ENCODE peak calls at places on chromosome 2, in eight cellular contexts. One of them, this sample, is unnamed. For H3K36me3, the result is how much of the 10 kb centered on the place peaks cover.

GRCh38 chr2:164664070-164664469 is 42.8 kb upstream of the GRB14 start:
- DNase-seq in right atrium auricular region: no peak
- DNase-seq in Peyer's patch: no peak
- DNase-seq in prostate gland: no peak
- DNase-seq in right lobe of liver: no peak
- DNase-seq in left ventricle myocardium inferior: no peak
- DNase-seq in keratinocyte: no peak
- DNase-seq in esophagus squamous epithelium: no peak
- DNase-seq in this sample: no peak

GRCh38 chr2:74835831-74836674 is 2.1 kb downstream of the HK2 start:
- DNase-seq in Peyer's patch: peak
- DNase-seq in right lobe of liver: no peak
- DNase-seq in keratinocyte: peak
- DNase-seq in left ventricle myocardium inferior: no peak
- DNase-seq in prostate gland: no peak
- DNase-seq in esophagus squamous epithelium: no peak
- DNase-seq in right atrium auricular region: no peak
- DNase-seq in this sample: peak

GRCh38 chr2:205197468-205198129 is 484.7 kb upstream of the NRP2 start:
- DNase-seq in left ventricle myocardium inferior: no peak
- DNase-seq in right atrium auricular region: no peak
- DNase-seq in right lobe of liver: no peak
- DNase-seq in prostate gland: no peak
- DNase-seq in esophagus squamous epithelium: no peak
- DNase-seq in keratinocyte: no peak
- DNase-seq in Peyer's patch: no peak
- DNase-seq in this sample: no peak

GRCh38 chr2:70861774-70862644 is 26.4 kb upstream of the CD207 start:
- DNase-seq in right atrium auricular region: peak
- DNase-seq in right lobe of liver: peak
- DNase-seq in esophagus squamous epithelium: no peak
- DNase-seq in keratinocyte: peak
- DNase-seq in left ventricle myocardium inferior: peak
- DNase-seq in prostate gland: peak
- DNase-seq in Peyer's patch: peak
- DNase-seq in this sample: peak

GRCh38 chr2:29848566-29849310 is 72.6 kb downstream of the ALK start:
- DNase-seq in prostate gland: no peak
- DNase-seq in right lobe of liver: no peak
- DNase-seq in right atrium auricular region: no peak
- DNase-seq in esophagus squamous epithelium: no peak
- DNase-seq in keratinocyte: no peak
- DNase-seq in left ventricle myocardium inferior: no peak
- DNase-seq in Peyer's patch: no peak
- DNase-seq in this sample: no peak

GRCh38 chr2:224162122-224162521 is 123.0 kb upstream of the SERPINE2 start:
- DNase-seq in right atrium auricular region: no peak
- DNase-seq in left ventricle myocardium inferior: no peak
- DNase-seq in esophagus squamous epithelium: no peak
- DNase-seq in Peyer's patch: no peak
- DNase-seq in prostate gland: no peak
- DNase-seq in right lobe of liver: no peak
- DNase-seq in keratinocyte: no peak
- DNase-seq in this sample: no peak

GRCh38 chr2:233912799-233913423 is 4.3 kb upstream of the TRPM8 start:
- DNase-seq in left ventricle myocardium inferior: no peak
- DNase-seq in esophagus squamous epithelium: no peak
- DNase-seq in prostate gland: no peak
- DNase-seq in right lobe of liver: peak
- DNase-seq in right atrium auricular region: no peak
- DNase-seq in keratinocyte: no peak
- DNase-seq in Peyer's patch: peak
- DNase-seq in this sample: no peak

GRCh38 chr2:108189316-108189715 is 50.5 kb upstream of the SULT1C3 start:
- DNase-seq in prostate gland: no peak
- DNase-seq in right lobe of liver: no peak
- DNase-seq in esophagus squamous epithelium: no peak
- DNase-seq in Peyer's patch: no peak
- DNase-seq in keratinocyte: no peak
- DNase-seq in right atrium auricular region: no peak
- DNase-seq in left ventricle myocardium inferior: no peak
- DNase-seq in this sample: no peak

GRCh38 chr2:231646471-231646870 is 53.8 kb downstream of the TEX44 start:
- DNase-seq in right atrium auricular region: no peak
- DNase-seq in Peyer's patch: no peak
- DNase-seq in esophagus squamous epithelium: no peak
- DNase-seq in left ventricle myocardium inferior: no peak
- DNase-seq in right lobe of liver: no peak
- DNase-seq in prostate gland: no peak
- DNase-seq in keratinocyte: no peak
- DNase-seq in this sample: no peak

GRCh38 chr2:24111407-24111861 is 11.7 kb downstream of the PFN4 start:
- DNase-seq in left ventricle myocardium inferior: no peak
- DNase-seq in esophagus squamous epithelium: no peak
- DNase-seq in keratinocyte: no peak
- DNase-seq in prostate gland: no peak
- DNase-seq in right lobe of liver: no peak
- DNase-seq in right atrium auricular region: no peak
- DNase-seq in Peyer's patch: no peak
- DNase-seq in this sample: no peak

GRCh38 chr2:201698588-201699226 is at the start of gene MPP4:
- DNase-seq in right atrium auricular region: no peak
- DNase-seq in right lobe of liver: no peak
- DNase-seq in keratinocyte: no peak
- DNase-seq in prostate gland: no peak
- DNase-seq in left ventricle myocardium inferior: no peak
- DNase-seq in esophagus squamous epithelium: no peak
- DNase-seq in Peyer's patch: no peak
- DNase-seq in this sample: peak

GRCh38 chr2:152558174-152559091 is 158.8 kb downstream of the PRPF40A start:
- DNase-seq in Peyer's patch: no peak
- DNase-seq in right lobe of liver: no peak
- DNase-seq in left ventricle myocardium inferior: no peak
- DNase-seq in keratinocyte: no peak
- DNase-seq in esophagus squamous epithelium: no peak
- DNase-seq in right atrium auricular region: no peak
- DNase-seq in prostate gland: no peak
- DNase-seq in this sample: no peak

GRCh38 chr2:96245609-96246390 is 20.0 kb downstream of the TMEM127 start:
- DNase-seq in right lobe of liver: no peak
- DNase-seq in left ventricle myocardium inferior: no peak
- DNase-seq in keratinocyte: no peak
- DNase-seq in prostate gland: no peak
- DNase-seq in right atrium auricular region: no peak
- DNase-seq in Peyer's patch: peak
- DNase-seq in esophagus squamous epithelium: no peak
- DNase-seq in this sample: no peak

GRCh38 chr2:121099329-121100318 is 185.4 kb downstream of the TFCP2L1 start:
- DNase-seq in right lobe of liver: no peak
- DNase-seq in prostate gland: no peak
- DNase-seq in Peyer's patch: no peak
- DNase-seq in esophagus squamous epithelium: no peak
- DNase-seq in keratinocyte: no peak
- DNase-seq in right atrium auricular region: no peak
- DNase-seq in left ventricle myocardium inferior: peak
- DNase-seq in this sample: peak

GRCh38 chr2:98134138-98134537 is 47.2 kb downstream of the VWA3B start:
- DNase-seq in right atrium auricular region: no peak
- DNase-seq in left ventricle myocardium inferior: peak
- DNase-seq in esophagus squamous epithelium: no peak
- DNase-seq in prostate gland: no peak
- DNase-seq in right lobe of liver: no peak
- DNase-seq in keratinocyte: no peak
- DNase-seq in Peyer's patch: peak
- DNase-seq in this sample: no peak

GRCh38 chr2:236303935-236304334 is 39.7 kb upstream of the ASB18 start:
- DNase-seq in right lobe of liver: no peak
- DNase-seq in keratinocyte: no peak
- DNase-seq in right atrium auricular region: no peak
- DNase-seq in Peyer's patch: no peak
- DNase-seq in esophagus squamous epithelium: no peak
- DNase-seq in left ventricle myocardium inferior: no peak
- DNase-seq in prostate gland: no peak
- DNase-seq in this sample: no peak

GRCh38 chr2:177670791-177671528 is 278.4 kb downstream of the AGPS start:
- DNase-seq in prostate gland: no peak
- DNase-seq in right lobe of liver: no peak
- DNase-seq in left ventricle myocardium inferior: no peak
- DNase-seq in Peyer's patch: no peak
- DNase-seq in keratinocyte: no peak
- DNase-seq in right atrium auricular region: no peak
- DNase-seq in esophagus squamous epithelium: no peak
- DNase-seq in this sample: no peak

GRCh38 chr2:7730449-7730848 is 813.2 kb downstream of the RNF144A start:
- DNase-seq in esophagus squamous epithelium: no peak
- DNase-seq in prostate gland: no peak
- DNase-seq in right atrium auricular region: no peak
- DNase-seq in right lobe of liver: no peak
- DNase-seq in left ventricle myocardium inferior: no peak
- DNase-seq in Peyer's patch: peak
- DNase-seq in keratinocyte: no peak
- DNase-seq in this sample: no peak

GRCh38 chr2:13607139-13607538 is 890.4 kb downstream of the TRIB2 start:
- DNase-seq in left ventricle myocardium inferior: no peak
- DNase-seq in esophagus squamous epithelium: no peak
- DNase-seq in keratinocyte: no peak
- DNase-seq in right lobe of liver: no peak
- DNase-seq in prostate gland: no peak
- DNase-seq in right atrium auricular region: no peak
- DNase-seq in Peyer's patch: no peak
- DNase-seq in this sample: no peak

GRCh38 chr2:217573565-217573964 is 429.2 kb downstream of the TNS1 start:
- DNase-seq in right lobe of liver: no peak
- DNase-seq in right atrium auricular region: no peak
- DNase-seq in keratinocyte: no peak
- DNase-seq in prostate gland: no peak
- DNase-seq in esophagus squamous epithelium: no peak
- DNase-seq in Peyer's patch: no peak
- DNase-seq in left ventricle myocardium inferior: no peak
- DNase-seq in this sample: no peak

GRCh38 chr2:60818272-60818671 is 62.2 kb downstream of the PAPOLG start:
- DNase-seq in prostate gland: no peak
- DNase-seq in Peyer's patch: no peak
- DNase-seq in keratinocyte: no peak
- DNase-seq in esophagus squamous epithelium: no peak
- DNase-seq in right lobe of liver: no peak
- DNase-seq in right atrium auricular region: peak
- DNase-seq in left ventricle myocardium inferior: no peak
- DNase-seq in this sample: no peak

DNA sequence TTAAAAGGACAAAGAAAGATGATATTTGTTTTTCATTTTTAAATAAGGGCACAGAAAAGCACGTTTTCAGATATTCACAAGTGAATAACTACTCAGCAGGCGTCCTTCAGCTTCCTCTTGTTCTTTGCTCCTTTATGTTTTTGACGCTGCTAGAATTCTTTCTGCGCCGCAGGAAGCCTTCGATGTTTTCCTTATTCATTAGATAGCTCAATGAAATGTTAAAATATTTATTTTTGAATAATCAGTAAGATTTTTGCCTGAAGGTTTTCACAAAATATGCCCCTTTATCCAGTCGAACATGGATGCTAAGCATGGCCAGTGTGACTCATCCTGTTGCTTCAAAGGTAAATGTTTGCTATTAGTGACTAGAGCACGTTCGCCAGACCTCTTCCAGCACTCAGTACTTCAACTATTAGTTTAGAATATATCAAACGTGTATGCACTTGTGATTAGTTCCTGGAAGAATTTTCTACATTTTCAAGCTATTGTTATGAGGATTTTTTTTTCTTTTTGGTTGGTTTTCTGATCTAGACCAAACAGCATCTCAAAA is 7.6 kb upstream of the MEIS1 start:
- DNase-seq in right atrium auricular region: no peak
- DNase-seq in left ventricle myocardium inferior: no peak
- DNase-seq in right lobe of liver: no peak
- DNase-seq in prostate gland: no peak
- DNase-seq in Peyer's patch: no peak
- DNase-seq in keratinocyte: no peak
- DNase-seq in esophagus squamous epithelium: no peak
- DNase-seq in this sample: no peak
- H3K4me3 ChIP-seq in right atrium auricular region: no peak
- H3K4me3 ChIP-seq in left ventricle myocardium inferior: no peak
- H3K4me3 ChIP-seq in right lobe of liver: no peak
- H3K4me3 ChIP-seq in prostate gland: no peak
- H3K4me3 ChIP-seq in Peyer's patch: no peak
- H3K4me3 ChIP-seq in keratinocyte: no peak
- H3K4me3 ChIP-seq in esophagus squamous epithelium: peak
- H3K4me3 ChIP-seq in this sample: no peak

GRCh38 chr2:43841949-43842865 is 3.4 kb downstream of the ABCG8 start:
- DNase-seq in prostate gland: no peak
- DNase-seq in right lobe of liver: peak
- DNase-seq in right atrium auricular region: peak
- DNase-seq in esophagus squamous epithelium: no peak
- DNase-seq in keratinocyte: no peak
- DNase-seq in left ventricle myocardium inferior: no peak
- DNase-seq in Peyer's patch: no peak
- DNase-seq in this sample: no peak
- TF ChIP-seq CTCF in prostate gland: no peak
- TF ChIP-seq CTCF in right lobe of liver: no peak
- TF ChIP-seq CTCF in right atrium auricular region: no peak
- TF ChIP-seq CTCF in esophagus squamous epithelium: no peak
- TF ChIP-seq CTCF in keratinocyte: no peak
- TF ChIP-seq CTCF in left ventricle myocardium inferior: no peak
- TF ChIP-seq CTCF in Peyer's patch: no peak
- TF ChIP-seq CTCF in this sample: no peak

DNA sequence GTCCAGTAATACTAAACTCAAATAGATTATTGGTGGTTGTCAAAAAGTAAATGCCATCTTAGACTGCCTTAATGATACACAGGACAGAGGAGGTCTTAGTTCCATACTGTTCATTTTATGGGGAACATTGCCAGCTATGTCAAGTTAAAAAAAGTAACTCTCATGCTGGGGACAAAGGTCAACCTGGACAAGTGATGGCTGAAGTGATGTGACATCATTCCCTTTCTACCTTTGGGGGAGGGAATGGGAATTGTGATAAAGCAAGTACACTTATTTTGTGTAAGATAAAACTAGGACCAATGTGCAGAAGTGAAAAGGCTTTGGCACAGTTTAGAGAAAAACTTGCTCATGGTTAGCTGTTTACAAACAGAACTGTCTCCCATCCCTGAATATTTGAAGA is 24.0 kb upstream of the SNORC start:
- DNase-seq in Peyer's patch: peak
- DNase-seq in esophagus squamous epithelium: no peak
- DNase-seq in right lobe of liver: no peak
- DNase-seq in right atrium auricular region: no peak
- DNase-seq in left ventricle myocardium inferior: no peak
- DNase-seq in keratinocyte: no peak
- DNase-seq in prostate gland: no peak
- DNase-seq in this sample: no peak
- H3K36me3 ChIP-seq in Peyer's patch: under half
- H3K36me3 ChIP-seq in esophagus squamous epithelium: under half
- H3K36me3 ChIP-seq in right lobe of liver: under half
- H3K36me3 ChIP-seq in right atrium auricular region: half or more
- H3K36me3 ChIP-seq in left ventricle myocardium inferior: half or more
- H3K36me3 ChIP-seq in keratinocyte: under half
- H3K36me3 ChIP-seq in prostate gland: under half
- H3K36me3 ChIP-seq in this sample: half or more

DNA sequence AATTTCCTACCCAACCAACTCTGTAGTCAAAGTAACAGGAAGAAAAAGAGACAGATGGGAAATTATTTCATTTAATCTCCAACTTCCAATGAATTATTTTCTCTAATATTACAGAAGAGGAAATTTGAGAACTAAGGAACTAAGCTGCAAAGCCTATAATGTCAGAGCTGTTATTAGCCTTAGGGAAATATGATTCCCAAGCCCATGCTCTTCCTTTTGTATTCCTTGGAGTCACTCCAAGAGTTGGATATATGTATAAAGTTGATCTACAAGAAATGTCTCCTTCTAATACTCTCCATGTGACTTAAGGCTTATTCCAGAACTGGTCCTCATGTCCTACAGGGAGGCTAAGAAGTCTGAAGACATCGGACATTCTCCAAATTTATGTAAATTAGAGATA is 31.6 kb upstream of the VWC2L start:
- DNase-seq in left ventricle myocardium inferior: no peak
- DNase-seq in right atrium auricular region: no peak
- DNase-seq in right lobe of liver: no peak
- DNase-seq in Peyer's patch: no peak
- DNase-seq in keratinocyte: no peak
- DNase-seq in esophagus squamous epithelium: no peak
- DNase-seq in prostate gland: no peak
- DNase-seq in this sample: no peak
- H3K4me3 ChIP-seq in left ventricle myocardium inferior: no peak
- H3K4me3 ChIP-seq in right atrium auricular region: no peak
- H3K4me3 ChIP-seq in right lobe of liver: no peak
- H3K4me3 ChIP-seq in Peyer's patch: no peak
- H3K4me3 ChIP-seq in keratinocyte: no peak
- H3K4me3 ChIP-seq in esophagus squamous epithelium: no peak
- H3K4me3 ChIP-seq in prostate gland: no peak
- H3K4me3 ChIP-seq in this sample: no peak

This sample was measured in WERI-Rb-1.